ENCODE peak calls at places on chromosomes 13 and 19, in eight cellular contexts. S is AG09319; N is upper lobe of right lung; J is GM12892; X is RPMI8226; Z is NCI-H2107; U is stimulated activated CD4-positive, alpha-beta T cell treated with anti-CD3 and anti-CD28 coated beads, Interleukin-2, amount 100 ng/mL, for 4 hours; Y is neural crest cell. E is an unnamed sample.

GRCh38 chr19:21482863-21483276 is 22.5 kb upstream of the ZNF429 start:
- DNase-seq in N (peak), J (no peak), S (no peak), Z (peak), U (peak), X (peak), Y (no peak), E (peak)

GRCh38 chr13:22498006-22498405 is 682.8 kb upstream of the SGCG start:
- DNase-seq in Y (no peak), X (no peak), Z (no peak), N (no peak), U (no peak), J (no peak), S (no peak), E (no peak)

GRCh38 chr13:93224545-93224944 is 2.1 kb upstream of the GPC6 start:
- DNase-seq in J (no peak), N (no peak), X (no peak), U (no peak), Y (no peak), Z (no peak), S (no peak), E (no peak)

GRCh38 chr13:32905063-32905863 is 111.0 kb upstream of the KL start:
- DNase-seq in Y (no peak), X (peak), N (no peak), S (no peak), Z (no peak), U (no peak), J (peak), E (no peak)

GRCh38 chr13:46668302-46668720 is 115.3 kb downstream of the LRCH1 start:
- DNase-seq in Y (no peak), J (no peak), N (no peak), X (peak), S (peak), U (no peak), Z (no peak), E (no peak)

GRCh38 chr19:6572217-6572616 is 18.7 kb downstream of the CD70 start:
- DNase-seq in J (no peak), U (no peak), S (no peak), Z (no peak), X (peak), N (no peak), Y (no peak), E (no peak)

GRCh38 chr19:10402441-10403038 is 802 bp downstream of the CDC37 start:
- DNase-seq in X (no peak), Z (no peak), N (no peak), J (no peak), U (no peak), S (no peak), Y (no peak), E (no peak)

GRCh38 chr19:43525836-43526771 is 897 bp downstream of the ETHE1 start:
- DNase-seq in Z (no peak), X (no peak), Y (no peak), N (no peak), U (no peak), S (no peak), J (no peak), E (no peak)